ENCODE peak calls at places on chromosome 7, in seven cellular contexts. One of them, this sample, is unnamed.
A peak's percentile ranks its signal among the peaks of the same experiment; 100 is the strongest.

GRCh38 chr7:105448181-105448580 is 59.5 kb upstream of the SRPK2 start:
- DNase-seq in PC-3: no peak
- DNase-seq in neuronal stem cell: no peak
- DNase-seq in right lobe of liver: no peak
- DNase-seq in vagina: no peak
- DNase-seq in gastrocnemius medialis: no peak
- DNase-seq in heart left ventricle: no peak
- DNase-seq in this sample: no peak

GRCh38 chr7:5634107-5634950 is 147.1 kb downstream of the RNF216 start:
- DNase-seq in PC-3: no peak
- DNase-seq in neuronal stem cell: no peak
- DNase-seq in right lobe of liver: no peak
- DNase-seq in vagina: no peak
- DNase-seq in gastrocnemius medialis: peak; percentile 60
- DNase-seq in heart left ventricle: peak; percentile 75
- DNase-seq in this sample: peak; percentile 89

GRCh38 chr7:32941996-32942782 is 15.1 kb upstream of the FKBP9 start:
- DNase-seq in PC-3: no peak
- DNase-seq in neuronal stem cell: peak; percentile 36
- DNase-seq in right lobe of liver: peak; percentile 72
- DNase-seq in vagina: no peak
- DNase-seq in gastrocnemius medialis: peak; percentile 44
- DNase-seq in heart left ventricle: peak; percentile 72
- DNase-seq in this sample: peak; percentile 53

GRCh38 chr7:45598697-45599520 is 24.7 kb downstream of the ADCY1 start:
- DNase-seq in PC-3: no peak
- DNase-seq in neuronal stem cell: no peak
- DNase-seq in right lobe of liver: no peak
- DNase-seq in vagina: peak; percentile 55
- DNase-seq in gastrocnemius medialis: no peak
- DNase-seq in heart left ventricle: no peak
- DNase-seq in this sample: no peak

GRCh38 chr7:127905491-127906330 is 125.5 kb downstream of the LRRC4 start:
- DNase-seq in PC-3: peak; percentile 16
- DNase-seq in neuronal stem cell: no peak
- DNase-seq in right lobe of liver: no peak
- DNase-seq in vagina: no peak
- DNase-seq in gastrocnemius medialis: no peak
- DNase-seq in heart left ventricle: no peak
- DNase-seq in this sample: no peak

GRCh38 chr7:9250876-9251275 is 817.5 kb downstream of the NXPH1 start:
- DNase-seq in PC-3: no peak
- DNase-seq in neuronal stem cell: no peak
- DNase-seq in right lobe of liver: no peak
- DNase-seq in vagina: no peak
- DNase-seq in gastrocnemius medialis: no peak
- DNase-seq in heart left ventricle: no peak
- DNase-seq in this sample: peak; percentile 81

GRCh38 chr7:44046321-44047061 is 2.0 kb downstream of the DBNL start:
- DNase-seq in PC-3: no peak
- DNase-seq in neuronal stem cell: no peak
- DNase-seq in right lobe of liver: peak; percentile 47
- DNase-seq in vagina: peak; percentile 85
- DNase-seq in gastrocnemius medialis: no peak
- DNase-seq in heart left ventricle: no peak
- DNase-seq in this sample: no peak

GRCh38 chr7:158975526-158976467 is 119.4 kb downstream of the DYNC2I1 start:
- DNase-seq in PC-3: peak; percentile 66
- DNase-seq in neuronal stem cell: no peak
- DNase-seq in right lobe of liver: no peak
- DNase-seq in vagina: no peak
- DNase-seq in gastrocnemius medialis: no peak
- DNase-seq in heart left ventricle: no peak
- DNase-seq in this sample: no peak

GRCh38 chr7:74480861-74481417 is 27.2 kb downstream of the GTF2IRD1 start:
- DNase-seq in PC-3: no peak
- DNase-seq in neuronal stem cell: no peak
- DNase-seq in right lobe of liver: peak; percentile 70
- DNase-seq in vagina: no peak
- DNase-seq in gastrocnemius medialis: peak; percentile 65
- DNase-seq in heart left ventricle: peak; percentile 52
- DNase-seq in this sample: peak; percentile 30

GRCh38 chr7:67916571-67916970 is 919.9 kb downstream of the TYW1 start:
- DNase-seq in PC-3: no peak
- DNase-seq in neuronal stem cell: no peak
- DNase-seq in right lobe of liver: no peak
- DNase-seq in vagina: no peak
- DNase-seq in gastrocnemius medialis: no peak
- DNase-seq in heart left ventricle: no peak
- DNase-seq in this sample: no peak

GRCh38 chr7:111663771-111664170 is 101.5 kb upstream of the IMMP2L start:
- DNase-seq in PC-3: peak; percentile 24
- DNase-seq in neuronal stem cell: no peak
- DNase-seq in right lobe of liver: no peak
- DNase-seq in vagina: no peak
- DNase-seq in gastrocnemius medialis: no peak
- DNase-seq in heart left ventricle: no peak
- DNase-seq in this sample: no peak

GRCh38 chr7:85287126-85287825 is 100.4 kb upstream of the SEMA3D start:
- DNase-seq in PC-3: no peak
- DNase-seq in neuronal stem cell: no peak
- DNase-seq in right lobe of liver: no peak
- DNase-seq in vagina: no peak
- DNase-seq in gastrocnemius medialis: no peak
- DNase-seq in heart left ventricle: no peak
- DNase-seq in this sample: no peak

GRCh38 chr7:1720325-1720724 is 50.2 kb downstream of the ELFN1 start:
- DNase-seq in PC-3: no peak
- DNase-seq in neuronal stem cell: no peak
- DNase-seq in right lobe of liver: no peak
- DNase-seq in vagina: no peak
- DNase-seq in gastrocnemius medialis: no peak
- DNase-seq in heart left ventricle: no peak
- DNase-seq in this sample: no peak

GRCh38 chr7:25358831-25359350 is 130.6 kb upstream of the NPVF start:
- DNase-seq in PC-3: no peak
- DNase-seq in neuronal stem cell: no peak
- DNase-seq in right lobe of liver: no peak
- DNase-seq in vagina: no peak
- DNase-seq in gastrocnemius medialis: no peak
- DNase-seq in heart left ventricle: no peak
- DNase-seq in this sample: no peak

GRCh38 chr7:96547371-96547811 is 162.3 kb downstream of the SEM1 start:
- DNase-seq in PC-3: peak; percentile 73
- DNase-seq in neuronal stem cell: no peak
- DNase-seq in right lobe of liver: no peak
- DNase-seq in vagina: no peak
- DNase-seq in gastrocnemius medialis: no peak
- DNase-seq in heart left ventricle: no peak
- DNase-seq in this sample: peak; percentile 51

GRCh38 chr7:37318541-37318940 is 130.1 kb downstream of the ELMO1 start:
- DNase-seq in PC-3: no peak
- DNase-seq in neuronal stem cell: no peak
- DNase-seq in right lobe of liver: no peak
- DNase-seq in vagina: no peak
- DNase-seq in gastrocnemius medialis: no peak
- DNase-seq in heart left ventricle: no peak
- DNase-seq in this sample: no peak

GRCh38 chr7:44994877-44995554 is 5.0 kb upstream of the CCM2 start:
- DNase-seq in PC-3: no peak
- DNase-seq in neuronal stem cell: no peak
- DNase-seq in right lobe of liver: no peak
- DNase-seq in vagina: no peak
- DNase-seq in gastrocnemius medialis: no peak
- DNase-seq in heart left ventricle: no peak
- DNase-seq in this sample: no peak

GRCh38 chr7:86629-87028 is 105.7 kb upstream of the FAM20C start:
- DNase-seq in PC-3: no peak
- DNase-seq in neuronal stem cell: no peak
- DNase-seq in right lobe of liver: no peak
- DNase-seq in vagina: no peak
- DNase-seq in gastrocnemius medialis: no peak
- DNase-seq in heart left ventricle: no peak
- DNase-seq in this sample: no peak

GRCh38 chr7:87671-88070 is 104.7 kb upstream of the FAM20C start:
- DNase-seq in PC-3: no peak
- DNase-seq in neuronal stem cell: no peak
- DNase-seq in right lobe of liver: no peak
- DNase-seq in vagina: no peak
- DNase-seq in gastrocnemius medialis: no peak
- DNase-seq in heart left ventricle: no peak
- DNase-seq in this sample: no peak

GRCh38 chr7:87047-87446 is 105.3 kb upstream of the FAM20C start:
- DNase-seq in PC-3: no peak
- DNase-seq in neuronal stem cell: no peak
- DNase-seq in right lobe of liver: no peak
- DNase-seq in vagina: no peak
- DNase-seq in gastrocnemius medialis: no peak
- DNase-seq in heart left ventricle: no peak
- DNase-seq in this sample: no peak

GRCh38 chr7:88927-89921 is 103.1 kb upstream of the FAM20C start:
- DNase-seq in PC-3: peak; percentile 87
- DNase-seq in neuronal stem cell: no peak
- DNase-seq in right lobe of liver: no peak
- DNase-seq in vagina: peak; percentile 96
- DNase-seq in gastrocnemius medialis: peak; percentile 63
- DNase-seq in heart left ventricle: peak; percentile 34
- DNase-seq in this sample: no peak

DNA sequence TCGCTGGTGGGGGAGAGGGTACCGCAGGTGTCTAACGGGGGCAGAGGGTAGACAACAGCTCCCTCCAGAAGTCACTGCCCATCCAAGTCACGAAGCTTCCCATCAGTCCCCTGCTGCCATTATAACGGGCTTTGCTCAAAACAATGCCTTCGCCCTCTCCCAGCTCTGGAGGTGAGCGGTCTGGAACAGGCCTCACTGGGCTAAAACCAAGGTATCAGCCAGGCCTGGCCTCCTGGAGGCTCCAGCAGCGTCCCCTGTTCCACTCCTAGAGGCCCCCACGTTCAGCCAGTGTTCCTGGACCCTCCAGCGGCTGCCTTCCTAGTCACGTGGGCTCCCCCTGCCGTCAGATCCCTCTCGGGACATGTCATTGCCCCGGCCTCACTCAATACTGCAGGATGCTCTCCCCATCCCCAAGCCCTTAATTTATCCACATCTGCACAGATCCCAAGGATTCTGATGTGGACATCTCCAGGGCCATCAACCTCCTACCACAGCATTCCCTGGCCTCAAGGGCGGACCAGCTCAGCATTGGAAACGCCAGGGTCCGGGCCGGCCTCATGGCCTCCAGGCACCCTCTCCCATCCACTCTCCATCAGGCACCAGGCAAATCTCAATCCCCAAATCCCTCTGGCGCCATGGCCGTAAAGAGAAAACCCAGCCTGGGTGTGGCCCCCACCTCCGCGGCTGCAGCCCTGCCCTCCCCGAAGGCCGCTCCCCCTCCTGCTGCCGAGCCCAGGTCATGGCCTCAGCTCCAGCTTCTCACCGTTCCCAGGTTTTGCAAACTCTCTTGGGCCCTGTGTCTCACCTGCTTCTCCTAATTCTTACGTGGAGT is 104.1 kb upstream of the FAM20C start:
- DNase-seq in PC-3: no peak
- DNase-seq in neuronal stem cell: no peak
- DNase-seq in right lobe of liver: no peak
- DNase-seq in vagina: no peak
- DNase-seq in gastrocnemius medialis: no peak
- DNase-seq in heart left ventricle: no peak
- DNase-seq in this sample: no peak
- H3K4me1 ChIP-seq in PC-3: peaks cover 25% of the 10 kb centered on the region
- H3K4me1 ChIP-seq in neuronal stem cell: peaks cover 38% of the 10 kb centered on the region
- H3K4me1 ChIP-seq in right lobe of liver: no peaks in the 10 kb centered on the region
- H3K4me1 ChIP-seq in vagina: peaks cover 44% of the 10 kb centered on the region
- H3K4me1 ChIP-seq in gastrocnemius medialis: peaks cover 20% of the 10 kb centered on the region
- H3K4me1 ChIP-seq in heart left ventricle: peaks cover 8% of the 10 kb centered on the region
- H3K4me1 ChIP-seq in this sample: no peaks in the 10 kb centered on the region

GRCh38 chr7:22582860-22583640 is 83.1 kb upstream of the STEAP1B start:
- DNase-seq in PC-3: peak; percentile 96
- DNase-seq in neuronal stem cell: no peak
- DNase-seq in right lobe of liver: no peak
- DNase-seq in vagina: no peak
- DNase-seq in gastrocnemius medialis: no peak
- DNase-seq in heart left ventricle: peak; percentile 31
- DNase-seq in this sample: no peak
- H3K4me1 ChIP-seq in PC-3: peaks cover 36% of the 10 kb centered on the region
- H3K4me1 ChIP-seq in neuronal stem cell: peaks cover 12% of the 10 kb centered on the region
- H3K4me1 ChIP-seq in right lobe of liver: peaks cover 4% of the 10 kb centered on the region
- H3K4me1 ChIP-seq in vagina: peaks cover 4% of the 10 kb centered on the region
- H3K4me1 ChIP-seq in gastrocnemius medialis: peaks cover 48% of the 10 kb centered on the region
- H3K4me1 ChIP-seq in heart left ventricle: peaks cover 28% of the 10 kb centered on the region
- H3K4me1 ChIP-seq in this sample: no peaks in the 10 kb centered on the region

GRCh38 chr7:140863867-140864266 is 60.9 kb downstream of the BRAF start:
- DNase-seq in PC-3: no peak
- DNase-seq in neuronal stem cell: no peak
- DNase-seq in right lobe of liver: no peak
- DNase-seq in vagina: no peak
- DNase-seq in gastrocnemius medialis: no peak
- DNase-seq in heart left ventricle: no peak
- DNase-seq in this sample: no peak

GRCh38 chr7:140866926-140867325 is 57.8 kb downstream of the BRAF start:
- DNase-seq in PC-3: no peak
- DNase-seq in neuronal stem cell: no peak
- DNase-seq in right lobe of liver: no peak
- DNase-seq in vagina: no peak
- DNase-seq in gastrocnemius medialis: no peak
- DNase-seq in heart left ventricle: no peak
- DNase-seq in this sample: no peak

GRCh38 chr7:140867467-140868314 is 57.0 kb downstream of the BRAF start:
- DNase-seq in PC-3: no peak
- DNase-seq in neuronal stem cell: no peak
- DNase-seq in right lobe of liver: no peak
- DNase-seq in vagina: no peak
- DNase-seq in gastrocnemius medialis: no peak
- DNase-seq in heart left ventricle: no peak
- DNase-seq in this sample: no peak

GRCh38 chr7:140869430-140869829 is 55.3 kb downstream of the BRAF start:
- DNase-seq in PC-3: no peak
- DNase-seq in neuronal stem cell: no peak
- DNase-seq in right lobe of liver: no peak
- DNase-seq in vagina: no peak
- DNase-seq in gastrocnemius medialis: no peak
- DNase-seq in heart left ventricle: no peak
- DNase-seq in this sample: no peak

DNA sequence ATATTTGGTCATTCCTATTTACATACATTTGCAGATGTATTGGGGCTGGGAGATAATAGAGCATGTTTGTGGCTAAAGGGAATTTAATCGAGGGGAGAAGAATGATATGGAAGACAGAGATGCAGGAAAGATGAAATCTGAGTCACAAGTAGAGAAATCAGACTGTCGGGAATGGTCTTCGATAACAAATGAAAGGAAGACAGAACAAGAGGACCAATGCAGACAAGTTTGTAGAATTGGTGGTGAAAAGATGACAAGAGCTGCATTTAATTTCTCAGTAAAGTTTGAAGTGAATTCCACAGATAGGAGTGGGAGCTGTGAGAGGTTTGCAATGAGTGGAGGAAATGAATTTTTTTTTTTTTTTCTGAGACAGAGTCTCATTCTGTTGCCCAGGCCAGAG is 60.0 kb downstream of the BRAF start:
- DNase-seq in PC-3: no peak
- DNase-seq in neuronal stem cell: no peak
- DNase-seq in right lobe of liver: no peak
- DNase-seq in vagina: no peak
- DNase-seq in gastrocnemius medialis: no peak
- DNase-seq in heart left ventricle: no peak
- DNase-seq in this sample: no peak
- H3K4me1 ChIP-seq in PC-3: no peaks in the 10 kb centered on the region
- H3K4me1 ChIP-seq in neuronal stem cell: no peaks in the 10 kb centered on the region
- H3K4me1 ChIP-seq in right lobe of liver: no peaks in the 10 kb centered on the region
- H3K4me1 ChIP-seq in vagina: peaks cover 17% of the 10 kb centered on the region
- H3K4me1 ChIP-seq in gastrocnemius medialis: peaks cover 22% of the 10 kb centered on the region
- H3K4me1 ChIP-seq in heart left ventricle: no peaks in the 10 kb centered on the region
- H3K4me1 ChIP-seq in this sample: peaks cover 3% of the 10 kb centered on the region

GRCh38 chr7:102101926-102102325 is 184.7 kb upstream of the SH2B2 start:
- DNase-seq in PC-3: no peak
- DNase-seq in neuronal stem cell: no peak
- DNase-seq in right lobe of liver: no peak
- DNase-seq in vagina: peak; percentile 61
- DNase-seq in gastrocnemius medialis: no peak
- DNase-seq in heart left ventricle: no peak
- DNase-seq in this sample: no peak
- H3K4me1 ChIP-seq in PC-3: peaks cover 31% of the 10 kb centered on the region
- H3K4me1 ChIP-seq in neuronal stem cell: peaks cover 14% of the 10 kb centered on the region
- H3K4me1 ChIP-seq in right lobe of liver: no peaks in the 10 kb centered on the region
- H3K4me1 ChIP-seq in vagina: no peaks in the 10 kb centered on the region
- H3K4me1 ChIP-seq in gastrocnemius medialis: no peaks in the 10 kb centered on the region
- H3K4me1 ChIP-seq in heart left ventricle: no peaks in the 10 kb centered on the region
- H3K4me1 ChIP-seq in this sample: no peaks in the 10 kb centered on the region